ENCODE peak calls at places on chromosomes 3 and 15, in five cellular contexts. C is WTC11, Z is H1, A is HepG2, N is GM12878. K is an unnamed sample.

GRCh38 chr3:62582495-62583172 is 209.3 kb upstream of the FEZF2 start:
- DNase-seq in C (no peak), A (no peak), N (no peak), Z (no peak), K (no peak)

GRCh38 chr3:39185959-39186691 is 6.3 kb downstream of the XIRP1 start:
- DNase-seq in N (no peak), Z (no peak), C (no peak), A (no peak), K (no peak)

GRCh38 chr3:12139111-12139511 is 19.6 kb downstream of the TIMP4 start:
- DNase-seq in C (peak; percentile 42), Z (no peak), N (no peak), A (peak; percentile 33), K (no peak)

GRCh38 chr3:185094691-185095090 is 58.2 kb downstream of the C3orf70 start:
- DNase-seq in N (no peak), Z (no peak), A (no peak), C (no peak), K (no peak)

GRCh38 chr3:62229201-62229600 is 144.1 kb downstream of the FEZF2 start:
- DNase-seq in Z (no peak), A (no peak), N (no peak), C (peak; percentile 24), K (no peak)

GRCh38 chr3:62918131-62918530 is 42.9 kb upstream of the CADPS start:
- DNase-seq in A (no peak), N (no peak), Z (no peak), C (no peak), K (no peak)

GRCh38 chr3:46368569-46368968 is 2.2 kb upstream of the CCR5 start:
- DNase-seq in N (peak; percentile 70), Z (peak; percentile 60), C (peak; percentile 59), A (no peak), K (peak; percentile 33)

GRCh38 chr15:77034620-77035467 is 36.1 kb downstream of the TSPAN3 start:
- DNase-seq in C (peak; percentile 83), Z (peak; percentile 91), A (no peak), N (no peak), K (peak; percentile 66)

GRCh38 chr3:153740109-153740508 is 381.1 kb upstream of the ARHGEF26 start:
- DNase-seq in N (no peak), Z (no peak), A (no peak), C (no peak), K (no peak)

GRCh38 chr3:149152420-149152819 is 23.0 kb downstream of the HPS3 start:
- DNase-seq in N (peak; percentile 51), C (no peak), Z (no peak), A (no peak), K (no peak)

GRCh38 chr3:175270199-175270837 is 411.2 kb downstream of the NAALADL2 start:
- DNase-seq in Z (no peak), N (no peak), C (no peak), A (no peak), K (no peak)

GRCh38 chr3:35965908-35966307 is 326.6 kb downstream of the ARPP21 start:
- DNase-seq in A (no peak), C (no peak), N (no peak), Z (no peak), K (no peak)

GRCh38 chr3:127962937-127963336 is 47.9 kb downstream of the KBTBD12 start:
- DNase-seq in C (no peak), N (no peak), A (no peak), Z (no peak), K (no peak)

GRCh38 chr15:28914483-28915023 is 28.8 kb downstream of the APBA2 start:
- DNase-seq in C (no peak), Z (no peak), N (no peak), A (no peak), K (no peak)

GRCh38 chr15:62649793-62650420 is 392.6 kb upstream of the TPM1 start:
- DNase-seq in Z (no peak), C (no peak), A (no peak), N (peak; percentile 46), K (no peak)

GRCh38 chr3:193974147-193974546 is 161.8 kb upstream of the HES1 start:
- DNase-seq in A (no peak), C (no peak), Z (no peak), N (no peak), K (no peak)

GRCh38 chr15:65979316-65979715 is 110.0 kb downstream of the RAB11A start:
- DNase-seq in N (no peak), Z (no peak), C (no peak), A (no peak), K (no peak)

GRCh38 chr15:71066983-71067382 is 48.3 kb upstream of the THSD4 start:
- DNase-seq in N (no peak), Z (no peak), C (no peak), A (no peak), K (no peak)

GRCh38 chr3:14320221-14320620 is 82.2 kb upstream of the SLC6A6 start:
- DNase-seq in C (no peak), N (no peak), Z (no peak), A (no peak), K (no peak)

GRCh38 chr3:47870702-47871255 is 67.8 kb downstream of the DHX30 start:
- DNase-seq in N (no peak), A (no peak), C (no peak), Z (no peak), K (peak; percentile 60)

GRCh38 chr3:10445561-10445960 is 59.8 kb downstream of the ATP2B2 start:
- DNase-seq in N (no peak), C (no peak), Z (no peak), A (no peak), K (no peak)

GRCh38 chr3:97125902-97126499 is 311.6 kb downstream of the EPHA6 start:
- DNase-seq in Z (no peak), A (no peak), C (no peak), N (no peak), K (no peak)

GRCh38 chr15:61584410-61584809 is 355.3 kb upstream of the RORA start:
- DNase-seq in A (no peak), C (no peak), N (no peak), Z (no peak), K (peak; percentile 7)

GRCh38 chr15:47443839-47444238 is 273.5 kb upstream of the SEMA6D start:
- DNase-seq in N (no peak), C (no peak), Z (no peak), A (no peak), K (no peak)

GRCh38 chr3:141485578-141486415 is 1.0 kb upstream of the RASA2 start:
- DNase-seq in Z (no peak), C (no peak), N (no peak), A (peak; percentile 25), K (peak; percentile 74)

DNA sequence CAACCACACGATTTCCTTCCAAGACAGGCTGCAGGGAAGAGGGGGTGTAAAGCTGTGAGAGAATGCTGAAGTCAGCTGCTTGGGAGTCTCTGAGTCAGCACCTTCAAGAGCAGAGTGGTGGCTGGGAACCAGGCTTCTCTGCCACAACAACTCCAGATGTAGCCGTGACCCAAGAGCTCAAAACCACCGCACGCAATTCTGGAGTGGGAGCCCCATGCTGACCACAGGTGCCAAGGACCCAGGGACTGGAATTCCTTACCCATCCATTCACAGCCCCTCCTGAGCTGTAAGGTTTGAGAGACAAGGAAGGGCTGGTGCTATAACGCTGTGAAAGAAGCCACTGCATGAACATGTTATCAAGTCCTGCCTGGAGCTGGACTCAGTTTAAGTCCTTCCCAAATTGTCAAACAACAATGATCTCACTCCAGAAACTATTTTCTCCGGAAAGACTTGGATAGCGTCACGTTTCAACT is 61.4 kb downstream of the UMPS start:
- DNase-seq in N (no peak), Z (no peak), A (no peak), C (no peak), K (no peak)
- TF ChIP-seq ATF2 in N (no peak), Z (no peak), A (no peak), C (no peak), K (no peak)

DNA sequence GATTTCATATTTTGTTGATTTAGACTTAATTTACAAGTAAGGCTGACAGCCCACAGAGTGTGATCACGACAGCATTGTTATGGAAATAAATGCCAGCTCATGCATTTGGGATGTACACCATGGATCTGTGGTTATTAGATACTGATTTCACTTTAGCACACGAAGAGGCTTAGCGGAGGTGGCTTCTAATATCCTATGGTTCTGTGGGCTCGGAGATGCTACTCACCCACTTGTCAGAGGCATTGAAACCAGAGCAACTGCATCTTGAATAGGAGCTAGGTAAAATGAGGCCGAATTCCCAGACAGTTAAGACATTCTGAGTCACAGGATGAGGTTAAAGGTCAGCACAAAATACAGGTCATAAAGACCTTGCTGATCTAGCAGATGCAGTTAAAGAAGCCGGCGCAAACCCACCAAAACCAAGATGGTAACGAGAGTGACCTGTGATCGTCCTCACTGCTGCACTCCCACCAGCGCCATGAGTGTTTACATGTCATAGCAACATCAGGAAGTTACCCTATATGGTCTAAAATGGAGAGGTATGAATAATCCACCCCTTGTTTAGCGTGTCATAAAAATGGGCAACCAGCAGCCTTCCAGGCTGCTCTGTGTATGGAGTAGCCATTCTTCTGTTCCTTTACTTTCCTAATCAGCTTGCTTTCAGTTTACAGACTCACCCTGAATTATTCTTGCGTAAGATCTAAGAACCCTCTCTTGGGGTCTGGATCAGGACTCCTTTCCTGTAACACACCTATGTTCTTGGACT is 117.5 kb downstream of the PGPEP1L start:
- DNase-seq in Z (no peak), N (no peak), A (no peak), C (no peak), K (no peak)
- TF ChIP-seq ATF2 in Z (no peak), N (no peak), A (no peak), C (no peak), K (no peak)

DNA sequence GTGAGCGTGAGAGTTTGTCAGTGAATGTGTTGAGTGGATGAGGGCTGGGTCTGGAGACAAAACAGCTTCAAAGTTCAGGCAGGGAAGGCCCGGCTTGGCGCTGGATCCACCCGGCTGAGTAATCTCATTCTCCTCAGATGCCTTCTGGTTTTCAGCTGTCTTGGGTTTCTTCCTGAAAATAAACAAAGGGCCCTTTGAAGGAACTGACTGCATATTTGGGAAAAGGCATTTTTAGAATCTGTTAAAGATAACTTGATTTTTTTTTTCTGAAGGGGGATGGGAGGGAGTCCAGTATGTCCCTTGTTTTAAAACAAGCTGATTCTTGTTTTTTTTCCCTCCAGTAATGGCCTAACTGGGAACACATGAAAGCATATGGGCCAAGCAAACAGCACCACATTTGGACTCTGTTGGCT is 86.4 kb downstream of the TIGIT start:
- DNase-seq in Z (no peak), N (no peak), A (no peak), C (no peak), K (no peak)
- TF ChIP-seq ATF2 in Z (no peak), N (no peak), A (no peak), C (no peak), K (no peak)

DNA sequence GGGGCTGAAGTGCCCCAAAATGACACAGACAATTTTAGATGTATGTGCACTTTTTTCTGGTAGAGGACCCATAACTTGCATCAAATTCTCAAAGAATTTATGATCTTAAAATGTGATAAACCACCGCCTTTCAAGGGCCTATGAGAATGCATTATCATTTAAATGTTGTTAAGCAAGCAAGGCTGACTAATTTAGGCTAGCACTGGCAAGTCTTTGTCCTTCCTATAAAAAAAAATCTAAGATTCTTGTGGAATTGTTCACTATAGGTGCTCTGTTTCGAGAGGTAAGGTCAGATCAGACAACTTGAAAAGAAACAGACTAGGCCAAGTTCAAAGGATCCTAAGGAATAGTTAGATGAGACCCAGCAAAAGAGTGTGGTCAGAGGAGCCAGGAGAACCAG is 128.9 kb upstream of the PHLDB2 start:
- DNase-seq in N (no peak), A (no peak), C (no peak), Z (no peak), K (no peak)
- TF ChIP-seq ATF2 in N (no peak), A (no peak), C (no peak), Z (no peak), K (no peak)

GRCh38 chr15:31252386-31252785 is 74.2 kb upstream of the KLF13 start:
- DNase-seq in A (no peak), Z (no peak), C (no peak), N (no peak), K (no peak)
- TF ChIP-seq ATF2 in A (no peak), Z (no peak), C (no peak), N (no peak), K (no peak)